ENCODE peak calls at places on chromosomes 4 and X, in six cellular contexts. K is GM12878, M is HepG2, D is H1, G is HCT116, I is K562. E is an unnamed sample.

GRCh38 chr4:132646186-132646585 is 502.9 kb upstream of the PCDH10 start:
- DNase-seq in K (peak), G (no peak), I (no peak), M (no peak), D (no peak), E (no peak)

GRCh38 chr4:85938062-85938461 is 421.8 kb downstream of the MAPK10 start:
- DNase-seq in I (no peak), G (no peak), D (no peak), M (no peak), K (no peak), E (no peak)

GRCh38 chrX:10949541-10949940 is 161.6 kb upstream of the HCCS start:
- DNase-seq in K (no peak), G (no peak), I (no peak), D (no peak), M (no peak), E (no peak)

GRCh38 chr4:53522334-53522733 is 69.0 kb downstream of the LNX1 start:
- DNase-seq in K (no peak), M (no peak), D (no peak), I (no peak), G (no peak), E (no peak)

GRCh38 chrX:150205011-150205410 is 158.1 kb upstream of the MAMLD1 start:
- DNase-seq in M (no peak), K (no peak), D (no peak), I (no peak), G (no peak), E (no peak)

GRCh38 chr4:7021930-7022658 is 21.1 kb upstream of the TADA2B start:
- DNase-seq in K (no peak), M (no peak), I (no peak), D (no peak), G (no peak), E (no peak)

GRCh38 chr4:153480704-153481103 is 14.5 kb downstream of the TMEM131L start:
- DNase-seq in I (no peak), G (no peak), M (no peak), D (no peak), K (no peak), E (no peak)

GRCh38 chr4:177441061-177441802 is 1.0 kb downstream of the AGA start:
- DNase-seq in K (peak), I (peak), M (peak), D (no peak), G (no peak), E (no peak)

GRCh38 chr4:138894688-138895087 is 120.9 kb upstream of the NOCT start:
- DNase-seq in I (no peak), K (no peak), G (no peak), M (no peak), D (no peak), E (no peak)

GRCh38 chr4:13162886-13163285 is 321.3 kb downstream of the RAB28 start:
- DNase-seq in M (no peak), D (no peak), I (no peak), K (no peak), G (no peak), E (no peak)

GRCh38 chrX:37367946-37368345 is 18.8 kb downstream of the PRRG1 start:
- DNase-seq in M (no peak), G (no peak), I (no peak), D (no peak), K (no peak), E (no peak)

GRCh38 chrX:37370499-37371141 is 21.5 kb downstream of the PRRG1 start:
- DNase-seq in K (no peak), G (no peak), D (no peak), I (no peak), M (no peak), E (no peak)

GRCh38 chrX:37371578-37371981 is 22.4 kb downstream of the PRRG1 start:
- DNase-seq in K (no peak), I (no peak), M (no peak), G (no peak), D (no peak), E (no peak)
- TF ChIP-seq ZNF274 in K (no peak), I (no peak), M (no peak), G (no peak), D (no peak), E (no peak)

GRCh38 chrX:40145001-40145631 is 47.4 kb upstream of the BCOR start:
- DNase-seq in I (no peak), K (no peak), M (no peak), G (no peak), D (no peak), E (no peak)
- H3K4me3 ChIP-seq in I (no peak), K (no peak), M (peak), G (peak), D (peak), E (peak)

GRCh38 chrX:39814391-39814790 is 283.4 kb downstream of the BCOR start:
- DNase-seq in D (no peak), K (no peak), G (peak), I (peak), M (no peak), E (no peak)
- TF ChIP-seq ZNF274 in D (no peak), K (no peak), G (no peak), I (no peak), M (no peak), E (no peak)

GRCh38 chrX:45428816-45429215 is 228.1 kb upstream of the DIPK2B start:
- DNase-seq in D (no peak), G (no peak), I (no peak), K (no peak), M (no peak), E (no peak)
- H3K4me3 ChIP-seq in D (no peak), G (no peak), I (no peak), K (no peak), M (no peak), E (no peak)

GRCh38 chrX:13647709-13648212 is 5.2 kb upstream of the TCEANC start:
- DNase-seq in I (peak), K (no peak), G (peak), M (peak), D (no peak), E (no peak)
- TF ChIP-seq ZNF274 in I (no peak), K (no peak), G (no peak), M (no peak), D (no peak), E (no peak)

GRCh38 chrX:107713205-107714195 is 62.1 kb downstream of the TSC22D3 start:
- DNase-seq in I (no peak), K (no peak), G (no peak), D (no peak), M (no peak), E (no peak)
- H3K4me3 ChIP-seq in I (no peak), K (no peak), G (no peak), D (no peak), M (no peak), E (no peak)

GRCh38 chr4:144583658-144584057 is 62.3 kb upstream of the HHIP start:
- DNase-seq in K (no peak), M (no peak), I (no peak), G (no peak), D (no peak), E (no peak)

GRCh38 chr4:144582975-144583374 is 63.0 kb upstream of the HHIP start:
- DNase-seq in G (no peak), I (no peak), M (peak), K (no peak), D (no peak), E (no peak)

GRCh38 chr4:144580421-144580820 is 65.5 kb upstream of the HHIP start:
- DNase-seq in K (no peak), M (no peak), I (no peak), G (no peak), D (no peak), E (no peak)

GRCh38 chr4:144584428-144584827 is 61.5 kb upstream of the HHIP start:
- DNase-seq in D (no peak), I (no peak), M (no peak), G (no peak), K (no peak), E (no peak)

DNA sequence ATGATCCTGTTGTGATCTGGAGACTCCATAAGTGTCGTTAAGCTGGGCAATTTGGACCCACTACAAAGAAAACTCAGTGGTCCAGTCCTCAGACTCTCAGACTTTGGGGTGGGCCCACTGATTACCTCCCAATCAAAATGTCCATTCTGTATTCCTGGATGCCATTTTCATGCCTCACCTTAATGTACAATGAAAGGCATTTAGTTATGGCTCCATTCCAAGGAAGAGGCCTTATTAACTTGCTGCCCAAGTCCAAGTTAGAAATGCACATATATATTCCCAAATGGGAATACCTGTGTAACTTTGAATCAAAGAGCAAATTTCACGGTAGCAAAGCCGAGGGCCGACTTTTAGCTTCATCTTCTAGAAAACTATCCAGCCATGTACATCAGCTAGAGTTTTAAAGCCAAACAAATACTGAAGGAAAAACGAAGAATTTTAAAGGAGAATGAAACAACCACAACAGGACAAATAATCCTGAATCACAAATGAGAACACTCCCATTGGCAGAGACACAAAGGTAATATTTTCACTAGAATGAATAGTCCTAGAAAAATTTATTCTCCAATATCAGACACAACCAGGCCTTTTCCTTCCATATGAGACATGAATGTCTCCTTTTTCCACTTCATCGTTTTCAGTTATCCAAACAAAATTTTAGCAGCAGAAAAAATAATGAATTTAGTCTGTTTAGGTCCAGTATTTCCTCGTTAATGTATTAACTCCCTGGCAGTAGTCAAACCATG is 63.7 kb upstream of the HHIP start:
- DNase-seq in G (no peak), M (no peak), D (no peak), K (no peak), I (no peak), E (no peak)
- TF ChIP-seq ZNF274 in G (no peak), M (no peak), D (no peak), K (no peak), I (no peak), E (no peak)

DNA sequence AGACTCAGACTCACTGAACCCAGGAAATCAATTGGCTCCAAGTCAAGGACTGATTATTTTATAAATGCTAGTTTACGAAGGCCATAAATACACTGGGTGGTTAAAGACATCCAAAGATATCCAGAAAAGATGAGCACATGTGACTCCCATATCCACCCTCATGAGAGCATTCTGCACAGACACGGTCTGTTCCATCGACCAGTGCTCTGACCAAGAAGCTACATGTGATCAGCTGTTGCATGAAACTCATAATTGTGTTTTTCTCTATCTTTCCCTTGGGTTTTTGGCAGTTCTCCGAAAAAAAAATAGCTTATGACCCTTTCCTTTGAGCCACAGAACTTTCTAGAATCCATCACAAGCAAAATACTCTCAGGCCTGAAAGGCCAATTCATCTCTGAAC is 2.7 kb upstream of the PIR start:
- DNase-seq in I (no peak), K (no peak), M (no peak), D (no peak), G (no peak), E (no peak)
- H3K4me3 ChIP-seq in I (no peak), K (no peak), M (no peak), D (no peak), G (no peak), E (no peak)